ENCODE peak calls at places on chromosomes 3 and 15, in nine cellular contexts. One of them, this sample, is unnamed.

GRCh38 chr3:29576181-29576580 is 295.3 kb downstream of the RBMS3 start:
- DNase-seq in A549: no peak
- DNase-seq in transverse colon: no peak
- DNase-seq in uterus: no peak
- DNase-seq in tibial nerve: no peak
- DNase-seq in HepG2: no peak
- DNase-seq in IMR-90: no peak
- DNase-seq in ovary: no peak
- DNase-seq in HCT116: no peak
- DNase-seq in this sample: no peak

GRCh38 chr15:64009798-64010241 is 36.5 kb downstream of the DAPK2 start:
- DNase-seq in A549: no peak
- DNase-seq in transverse colon: no peak
- DNase-seq in uterus: no peak
- DNase-seq in tibial nerve: no peak
- DNase-seq in HepG2: no peak
- DNase-seq in IMR-90: peak; percentile 16
- DNase-seq in ovary: no peak
- DNase-seq in HCT116: no peak
- DNase-seq in this sample: no peak

GRCh38 chr15:92930776-92931175 is 30.7 kb downstream of the CHD2 start:
- DNase-seq in A549: no peak
- DNase-seq in transverse colon: no peak
- DNase-seq in uterus: no peak
- DNase-seq in tibial nerve: no peak
- DNase-seq in HepG2: no peak
- DNase-seq in IMR-90: peak; percentile 93
- DNase-seq in ovary: no peak
- DNase-seq in HCT116: no peak
- DNase-seq in this sample: no peak

GRCh38 chr15:55683366-55683765 is 59.6 kb downstream of the PRTG start:
- DNase-seq in A549: no peak
- DNase-seq in transverse colon: no peak
- DNase-seq in uterus: no peak
- DNase-seq in tibial nerve: no peak
- DNase-seq in HepG2: no peak
- DNase-seq in IMR-90: peak; percentile 21
- DNase-seq in ovary: no peak
- DNase-seq in HCT116: no peak
- DNase-seq in this sample: no peak

GRCh38 chr3:141049681-141050080 is 1.5 kb upstream of the SPSB4 start:
- DNase-seq in A549: peak; percentile 32
- DNase-seq in transverse colon: no peak
- DNase-seq in uterus: no peak
- DNase-seq in tibial nerve: no peak
- DNase-seq in HepG2: no peak
- DNase-seq in IMR-90: no peak
- DNase-seq in ovary: no peak
- DNase-seq in HCT116: no peak
- DNase-seq in this sample: no peak

GRCh38 chr3:194910414-194910979 is 224.8 kb downstream of the FAM43A start:
- DNase-seq in A549: no peak
- DNase-seq in transverse colon: no peak
- DNase-seq in uterus: no peak
- DNase-seq in tibial nerve: no peak
- DNase-seq in HepG2: no peak
- DNase-seq in IMR-90: no peak
- DNase-seq in ovary: no peak
- DNase-seq in HCT116: no peak
- DNase-seq in this sample: no peak

GRCh38 chr3:170753421-170754344 is 116.3 kb downstream of the RPL22L1 start:
- DNase-seq in A549: no peak
- DNase-seq in transverse colon: no peak
- DNase-seq in uterus: no peak
- DNase-seq in tibial nerve: no peak
- DNase-seq in HepG2: no peak
- DNase-seq in IMR-90: peak; percentile 79
- DNase-seq in ovary: no peak
- DNase-seq in HCT116: no peak
- DNase-seq in this sample: no peak

GRCh38 chr15:87949214-87949933 is 307.2 kb downstream of the NTRK3 start:
- DNase-seq in A549: no peak
- DNase-seq in transverse colon: no peak
- DNase-seq in uterus: peak; percentile 45
- DNase-seq in tibial nerve: peak; percentile 41
- DNase-seq in HepG2: no peak
- DNase-seq in IMR-90: no peak
- DNase-seq in ovary: no peak
- DNase-seq in HCT116: no peak
- DNase-seq in this sample: no peak

GRCh38 chr15:38652998-38653397 is 88.4 kb upstream of the RASGRP1 start:
- DNase-seq in A549: no peak
- DNase-seq in transverse colon: peak; percentile 41
- DNase-seq in uterus: no peak
- DNase-seq in tibial nerve: no peak
- DNase-seq in HepG2: no peak
- DNase-seq in IMR-90: no peak
- DNase-seq in ovary: no peak
- DNase-seq in HCT116: no peak
- DNase-seq in this sample: no peak

GRCh38 chr3:33023176-33024136 is 72.0 kb downstream of the CCR4 start:
- DNase-seq in A549: no peak
- DNase-seq in transverse colon: no peak
- DNase-seq in uterus: no peak
- DNase-seq in tibial nerve: no peak
- DNase-seq in HepG2: no peak
- DNase-seq in IMR-90: no peak
- DNase-seq in ovary: no peak
- DNase-seq in HCT116: no peak
- DNase-seq in this sample: no peak

GRCh38 chr3:51687472-51688205 is 16.6 kb downstream of the TEX264 start:
- DNase-seq in A549: no peak
- DNase-seq in transverse colon: no peak
- DNase-seq in uterus: no peak
- DNase-seq in tibial nerve: no peak
- DNase-seq in HepG2: no peak
- DNase-seq in IMR-90: peak; percentile 62
- DNase-seq in ovary: no peak
- DNase-seq in HCT116: no peak
- DNase-seq in this sample: no peak

GRCh38 chr3:100083209-100083608 is 31.1 kb downstream of the FILIP1L start:
- DNase-seq in A549: no peak
- DNase-seq in transverse colon: no peak
- DNase-seq in uterus: no peak
- DNase-seq in tibial nerve: no peak
- DNase-seq in HepG2: no peak
- DNase-seq in IMR-90: no peak
- DNase-seq in ovary: no peak
- DNase-seq in HCT116: no peak
- DNase-seq in this sample: no peak

GRCh38 chr3:49411550-49411967 is 217 bp downstream of the RHOA start:
- DNase-seq in A549: no peak
- DNase-seq in transverse colon: peak; percentile 71
- DNase-seq in uterus: peak; percentile 53
- DNase-seq in tibial nerve: no peak
- DNase-seq in HepG2: peak; percentile 44
- DNase-seq in IMR-90: no peak
- DNase-seq in ovary: peak; percentile 59
- DNase-seq in HCT116: no peak
- DNase-seq in this sample: peak; percentile 94

GRCh38 chr3:113552851-113553250 is 20.5 kb downstream of the SIDT1 start:
- DNase-seq in A549: no peak
- DNase-seq in transverse colon: no peak
- DNase-seq in uterus: no peak
- DNase-seq in tibial nerve: no peak
- DNase-seq in HepG2: no peak
- DNase-seq in IMR-90: no peak
- DNase-seq in ovary: no peak
- DNase-seq in HCT116: no peak
- DNase-seq in this sample: no peak

GRCh38 chr15:45640610-45641009 is 5.8 kb downstream of the SQOR start:
- DNase-seq in A549: peak; percentile 44
- DNase-seq in transverse colon: no peak
- DNase-seq in uterus: no peak
- DNase-seq in tibial nerve: no peak
- DNase-seq in HepG2: peak; percentile 55
- DNase-seq in IMR-90: peak; percentile 96
- DNase-seq in ovary: no peak
- DNase-seq in HCT116: peak; percentile 23
- DNase-seq in this sample: no peak

GRCh38 chr3:94862703-94863102 is 799.8 kb downstream of the NSUN3 start:
- DNase-seq in A549: peak; percentile 10
- DNase-seq in transverse colon: no peak
- DNase-seq in uterus: no peak
- DNase-seq in tibial nerve: no peak
- DNase-seq in HepG2: peak; percentile 25
- DNase-seq in IMR-90: no peak
- DNase-seq in ovary: no peak
- DNase-seq in HCT116: no peak
- DNase-seq in this sample: no peak

GRCh38 chr3:17852217-17852616 is 109.8 kb upstream of the TBC1D5 start:
- DNase-seq in A549: no peak
- DNase-seq in transverse colon: no peak
- DNase-seq in uterus: no peak
- DNase-seq in tibial nerve: no peak
- DNase-seq in HepG2: no peak
- DNase-seq in IMR-90: no peak
- DNase-seq in ovary: no peak
- DNase-seq in HCT116: no peak
- DNase-seq in this sample: no peak

GRCh38 chr3:115825046-115825445 is 201.7 kb downstream of the GAP43 start:
- DNase-seq in A549: no peak
- DNase-seq in transverse colon: no peak
- DNase-seq in uterus: no peak
- DNase-seq in tibial nerve: no peak
- DNase-seq in HepG2: peak; percentile 55
- DNase-seq in IMR-90: peak; percentile 80
- DNase-seq in ovary: no peak
- DNase-seq in HCT116: no peak
- DNase-seq in this sample: no peak
- TF ChIP-seq CTCF in A549: no peak
- TF ChIP-seq CTCF in transverse colon: no peak
- TF ChIP-seq CTCF in uterus: no peak
- TF ChIP-seq CTCF in tibial nerve: no peak
- TF ChIP-seq CTCF in HepG2: no peak
- TF ChIP-seq CTCF in IMR-90: no peak
- TF ChIP-seq CTCF in ovary: no peak
- TF ChIP-seq CTCF in HCT116: no peak
- TF ChIP-seq CTCF in this sample: no peak

DNA sequence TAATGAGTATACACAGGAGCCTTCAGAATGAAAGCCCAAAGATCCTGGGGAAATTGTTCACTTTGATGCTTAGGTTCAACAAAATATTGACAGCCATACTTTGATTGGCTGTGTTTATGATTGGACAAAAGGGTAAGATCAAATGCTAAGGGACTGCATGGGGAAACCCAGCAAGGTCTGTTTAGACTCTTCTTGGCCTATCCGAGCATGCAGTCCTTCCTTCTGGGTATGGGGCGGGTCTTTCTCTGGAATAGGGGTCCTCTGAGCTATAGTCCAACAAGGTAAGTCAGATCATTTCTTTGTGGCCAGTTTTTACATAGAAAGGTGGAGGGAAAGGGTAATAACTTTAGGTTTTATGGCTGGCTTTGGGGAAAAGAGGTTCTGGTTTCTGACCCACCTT is 52.9 kb upstream of the ACKR4 start:
- DNase-seq in A549: no peak
- DNase-seq in transverse colon: no peak
- DNase-seq in uterus: no peak
- DNase-seq in tibial nerve: no peak
- DNase-seq in HepG2: no peak
- DNase-seq in IMR-90: no peak
- DNase-seq in ovary: no peak
- DNase-seq in HCT116: no peak
- DNase-seq in this sample: no peak
- H3K27ac ChIP-seq in A549: no peak overlapping the region
- H3K27ac ChIP-seq in transverse colon: no peak overlapping the region
- H3K27ac ChIP-seq in uterus: no peak overlapping the region
- H3K27ac ChIP-seq in tibial nerve: no peak overlapping the region
- H3K27ac ChIP-seq in HepG2: no peak overlapping the region
- H3K27ac ChIP-seq in IMR-90: peak overlapping the region; percentile 49
- H3K27ac ChIP-seq in ovary: no peak overlapping the region
- H3K27ac ChIP-seq in HCT116: no peak overlapping the region
- H3K27ac ChIP-seq in this sample: no peak overlapping the region

DNA sequence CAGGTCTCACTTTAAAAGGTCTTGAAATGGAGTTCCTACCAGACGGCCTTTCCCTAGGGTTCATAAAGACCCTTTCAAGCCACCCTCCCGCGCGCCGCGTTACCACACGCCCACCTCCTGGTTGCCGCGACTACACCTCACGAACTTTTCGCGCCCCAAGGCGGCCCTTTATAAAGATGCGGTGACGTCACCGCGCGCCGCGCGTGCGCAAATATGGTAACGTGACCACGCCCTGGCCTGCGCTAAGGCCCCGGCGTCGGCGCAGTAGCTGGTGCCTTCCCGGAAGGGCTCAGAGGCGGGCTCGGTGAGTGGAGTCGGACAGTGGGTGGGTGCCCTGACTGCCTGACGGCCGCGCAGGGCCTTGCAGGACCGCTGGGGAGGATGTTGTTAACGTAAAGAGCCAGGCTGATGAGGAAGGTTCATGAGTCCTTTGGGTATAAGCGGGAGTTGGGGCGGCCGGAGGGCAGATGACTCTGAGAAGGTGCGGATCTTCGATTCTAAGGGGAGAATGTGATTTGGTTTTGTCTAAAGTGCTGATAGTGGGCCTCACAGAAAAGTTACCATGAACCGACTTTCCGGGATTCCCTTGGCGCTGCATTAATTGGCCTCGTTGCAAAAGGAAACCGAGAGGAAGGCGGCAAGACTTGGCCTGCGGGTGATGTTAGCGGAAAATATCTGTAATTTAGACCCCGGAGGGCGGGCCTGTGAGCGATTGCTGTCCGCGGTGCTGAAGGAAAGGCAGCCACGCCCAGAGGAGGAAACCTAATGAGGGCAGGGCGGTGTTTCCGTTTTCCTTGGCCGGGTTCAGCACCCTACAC is 54.4 kb downstream of the FEZF2 start:
- DNase-seq in A549: peak; percentile 38
- DNase-seq in transverse colon: peak; percentile 67
- DNase-seq in uterus: peak; percentile 74
- DNase-seq in tibial nerve: peak; percentile 80
- DNase-seq in HepG2: peak; percentile 3
- DNase-seq in IMR-90: peak; percentile 79
- DNase-seq in ovary: peak; percentile 82
- DNase-seq in HCT116: no peak
- DNase-seq in this sample: peak; percentile 76
- TF ChIP-seq POLR2A in A549: peak; percentile 59
- TF ChIP-seq POLR2A in transverse colon: no peak
- TF ChIP-seq POLR2A in uterus: no peak
- TF ChIP-seq POLR2A in tibial nerve: peak; percentile 38
- TF ChIP-seq POLR2A in HepG2: no peak
- TF ChIP-seq POLR2A in IMR-90: peak; percentile 23
- TF ChIP-seq POLR2A in ovary: peak; percentile 42
- TF ChIP-seq POLR2A in HCT116: no peak
- TF ChIP-seq POLR2A in this sample: no peak

DNA sequence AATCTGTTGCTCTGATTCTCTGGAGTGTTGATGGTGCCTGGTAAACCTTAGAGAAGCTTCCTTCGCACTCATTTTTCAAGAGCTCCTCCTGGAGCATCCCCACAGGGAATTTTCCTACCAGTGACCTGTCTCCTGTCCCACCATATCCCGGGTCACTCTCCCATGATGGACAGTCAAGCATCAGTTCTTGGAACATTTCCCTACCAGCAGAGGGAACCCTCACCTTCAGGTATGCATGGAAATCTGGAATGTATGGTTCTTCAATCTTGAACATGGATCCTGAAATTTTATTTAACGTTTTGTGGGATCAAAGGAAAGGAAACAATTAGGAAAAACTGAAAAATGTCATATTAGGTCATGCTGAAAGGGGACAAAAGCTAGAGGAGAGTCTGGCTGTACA is 153.8 kb downstream of the SPATA16 start:
- DNase-seq in A549: no peak
- DNase-seq in transverse colon: no peak
- DNase-seq in uterus: no peak
- DNase-seq in tibial nerve: no peak
- DNase-seq in HepG2: peak; percentile 16
- DNase-seq in IMR-90: no peak
- DNase-seq in ovary: no peak
- DNase-seq in HCT116: peak; percentile 26
- DNase-seq in this sample: no peak
- TF ChIP-seq CTCF in A549: peak; percentile 25
- TF ChIP-seq CTCF in transverse colon: no peak
- TF ChIP-seq CTCF in uterus: no peak
- TF ChIP-seq CTCF in tibial nerve: no peak
- TF ChIP-seq CTCF in HepG2: peak; percentile 59
- TF ChIP-seq CTCF in IMR-90: no peak
- TF ChIP-seq CTCF in ovary: no peak
- TF ChIP-seq CTCF in HCT116: peak; percentile 33
- TF ChIP-seq CTCF in this sample: no peak

This sample was measured in upper lobe of left lung.